ENCODE peak calls at places on chromosomes 11 and 22, in nine cellular contexts. X, T, B, H, P, L, R, Z and W are unnamed samples.

GRCh38 chr22:31096637-31097274 is 10.6 kb downstream of the SELENOM start:
- DNase-seq in T (no peak), Z (no peak), L (no peak), R (no peak), B (no peak), H (no peak), P (no peak), X (no peak), W (no peak)

GRCh38 chr11:27349919-27350318 is 13.1 kb downstream of the CCDC34 start:
- DNase-seq in R (no peak), T (no peak), P (no peak), H (no peak), Z (no peak), B (no peak), X (no peak), L (no peak), W (no peak)

GRCh38 chr22:39524753-39525657 is 4.6 kb downstream of the ATF4 start:
- DNase-seq in L (no peak), P (no peak), R (no peak), X (peak; percentile 41), B (no peak), H (no peak), Z (no peak), T (no peak), W (no peak)

GRCh38 chr11:41497974-41498373 is 38.5 kb upstream of the LRRC4C start:
- DNase-seq in B (no peak), T (peak; percentile 92), X (no peak), R (no peak), H (no peak), P (peak; percentile 13), L (no peak), Z (no peak), W (peak; percentile 35)

GRCh38 chr11:85759915-85760314 is 51.0 kb downstream of the SYTL2 start:
- DNase-seq in X (no peak), R (no peak), T (no peak), Z (peak; percentile 74), B (no peak), L (no peak), H (no peak), P (peak; percentile 58), W (peak; percentile 77)

GRCh38 chr11:68031136-68031459 is 617 bp downstream of the NDUFS8 start:
- DNase-seq in X (peak; percentile 48), R (no peak), H (no peak), L (peak; percentile 39), T (no peak), Z (no peak), P (peak; percentile 41), B (no peak), W (no peak)

GRCh38 chr11:133887692-133888332 is 42.5 kb upstream of the SPATA19 start:
- DNase-seq in Z (no peak), L (no peak), B (no peak), X (peak; percentile 35), H (no peak), P (no peak), R (no peak), T (no peak), W (no peak)

GRCh38 chr22:32475428-32476010 is 908 bp downstream of the FBXO7 start:
- DNase-seq in R (peak; percentile 59), B (peak; percentile 54), X (peak; percentile 48), H (peak; percentile 59), Z (no peak), P (peak; percentile 52), L (peak; percentile 23), T (peak; percentile 60), W (no peak)

GRCh38 chr11:76781861-76782500 is 1.2 kb upstream of the TSKU start:
- DNase-seq in P (no peak), L (no peak), Z (no peak), T (no peak), H (no peak), B (no peak), R (no peak), X (no peak), W (no peak)

GRCh38 chr22:23305922-23306374 is 125.6 kb downstream of the BCR start:
- DNase-seq in R (no peak), T (no peak), L (peak; percentile 54), Z (peak; percentile 89), P (peak; percentile 97), B (peak; percentile 69), H (peak; percentile 90), X (no peak), W (peak; percentile 32)

GRCh38 chr11:130415719-130416536 is 12.5 kb downstream of the ADAMTS8 start:
- DNase-seq in R (no peak), T (no peak), H (no peak), Z (no peak), B (no peak), P (no peak), X (no peak), L (no peak), W (no peak)

GRCh38 chr11:36306888-36307287 is 10.8 kb downstream of the PRR5L start:
- DNase-seq in Z (no peak), B (no peak), L (no peak), R (no peak), X (no peak), P (peak; percentile 75), H (no peak), T (peak; percentile 66), W (no peak)

GRCh38 chr11:126997196-126997595 is 3.4 kb downstream of the KIRREL3 start:
- DNase-seq in H (peak; percentile 54), P (no peak), T (no peak), X (no peak), Z (no peak), B (no peak), L (no peak), R (no peak), W (no peak)

GRCh38 chr11:78784321-78785061 is 209.8 kb upstream of the NARS2 start:
- DNase-seq in P (peak; percentile 31), Z (peak; percentile 68), T (no peak), X (no peak), B (no peak), H (no peak), L (no peak), R (no peak), W (peak; percentile 26)

GRCh38 chr11:72173291-72173690 is 18.6 kb upstream of the FOLR1 start:
- DNase-seq in L (no peak), P (no peak), R (no peak), B (no peak), H (no peak), T (no peak), X (no peak), Z (no peak), W (no peak)

GRCh38 chr11:96156379-96156722 is 186.6 kb downstream of the MAML2 start:
- DNase-seq in L (no peak), P (no peak), Z (no peak), X (no peak), H (no peak), R (no peak), B (no peak), T (no peak), W (no peak)
- H3K4me3 ChIP-seq in L (no peak overlapping the region), P (no peak overlapping the region), Z (no peak overlapping the region), X (peak overlapping the region; percentile 7), H (no peak overlapping the region), R (no peak overlapping the region), B (peak overlapping the region; percentile 25), T (no peak overlapping the region), W (no peak overlapping the region)

GRCh38 chr11:44952500-44953260 is 2.0 kb upstream of the TP53I11 start:
- DNase-seq in H (no peak), X (no peak), R (no peak), Z (no peak), B (no peak), L (no peak), T (no peak), P (no peak), W (no peak)

GRCh38 chr11:44950036-44950624 is 553 bp downstream of the TP53I11 start:
- DNase-seq in B (peak; percentile 48), H (no peak), P (no peak), R (peak; percentile 64), Z (no peak), X (no peak), L (peak; percentile 42), T (peak; percentile 80), W (no peak)

GRCh38 chr11:44952082-44952481 is 1.4 kb upstream of the TP53I11 start:
- DNase-seq in R (peak; percentile 72), T (no peak), X (no peak), B (no peak), L (no peak), Z (no peak), H (no peak), P (no peak), W (no peak)

GRCh38 chr11:44949160-44950035 is 1.3 kb downstream of the TP53I11 start:
- DNase-seq in L (peak; percentile 42), B (no peak), H (no peak), X (peak; percentile 15), P (peak; percentile 62), R (peak; percentile 72), T (peak; percentile 88), Z (peak; percentile 18), W (no peak)

GRCh38 chr11:44950625-44951472 is at the start of gene TP53I11:
- DNase-seq in P (peak; percentile 90), B (peak; percentile 76), L (peak; percentile 81), H (peak; percentile 46), Z (peak; percentile 25), R (peak; percentile 89), T (peak; percentile 84), X (no peak), W (no peak)
- TF ChIP-seq CTCF in P (peak; percentile 24), B (peak; percentile 7), L (peak; percentile 42), H (peak; percentile 72), Z (peak; percentile 27), R (peak; percentile 79), T (peak; percentile 88), X (peak; percentile 33), W (peak; percentile 43)

DNA sequence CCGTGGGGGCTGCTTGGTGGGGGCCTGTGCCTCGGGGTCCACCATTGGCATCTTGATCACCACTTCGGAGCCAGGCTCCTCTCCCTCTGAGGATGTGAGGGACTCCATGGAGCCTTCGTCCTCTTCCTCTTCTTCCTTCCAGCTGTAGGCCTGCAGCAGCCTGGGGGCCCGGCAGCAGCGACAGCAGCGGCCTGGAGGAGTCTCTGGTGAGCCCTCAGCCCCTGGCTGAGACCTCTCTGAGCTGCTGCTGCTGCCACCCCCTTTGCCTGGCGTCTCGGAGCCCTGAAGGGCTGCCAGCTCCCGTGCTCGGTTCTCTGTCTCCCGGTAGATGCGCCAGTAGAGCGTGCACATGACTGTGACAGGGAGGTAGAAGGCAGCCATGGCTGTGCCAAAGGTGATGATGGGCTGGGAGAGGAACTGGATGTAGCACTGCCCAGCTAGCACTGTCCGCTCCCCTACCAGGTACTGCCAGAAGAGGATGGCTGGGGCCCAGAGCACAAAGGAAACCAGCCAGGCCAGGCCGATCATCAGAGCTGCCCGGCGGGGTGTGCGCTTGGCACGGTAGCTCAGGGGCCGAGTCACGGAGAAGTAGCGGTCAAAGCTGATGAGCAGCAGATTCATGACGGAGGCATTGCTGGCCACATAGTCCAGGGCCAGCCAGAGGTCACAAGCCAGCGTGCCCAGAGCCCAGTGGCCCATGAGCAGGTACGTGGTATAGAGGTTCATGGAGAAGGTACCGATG is 10.9 kb downstream of the CHRM1 start:
- DNase-seq in X (no peak), R (no peak), Z (no peak), P (no peak), T (no peak), H (no peak), B (no peak), L (no peak), W (no peak)
- H3K4me3 ChIP-seq in X (no peak overlapping the region), R (no peak overlapping the region), Z (no peak overlapping the region), P (no peak overlapping the region), T (no peak overlapping the region), H (no peak overlapping the region), B (no peak overlapping the region), L (no peak overlapping the region), W (no peak overlapping the region)

DNA sequence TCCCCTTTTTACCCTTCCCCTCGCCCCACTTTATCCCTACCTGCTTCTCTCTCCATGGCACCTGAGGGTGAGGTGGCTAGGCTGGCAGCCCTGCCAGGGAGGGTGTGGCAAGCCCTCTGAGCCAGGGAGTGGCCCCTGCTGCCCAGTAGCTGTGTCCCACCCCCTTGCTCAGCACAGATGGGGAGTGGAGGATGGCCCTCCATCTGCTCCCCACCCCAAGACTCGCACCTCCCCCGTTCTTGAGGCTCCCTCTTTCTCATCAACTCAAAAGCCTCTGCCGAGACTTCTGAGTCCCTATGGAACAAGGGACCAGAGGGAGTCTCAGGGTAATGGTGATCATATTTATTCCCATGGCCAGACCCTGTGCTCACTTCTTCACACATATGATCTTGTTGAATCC is 1.7 kb downstream of the TMEM151A start:
- DNase-seq in R (no peak), L (no peak), Z (no peak), P (no peak), B (no peak), H (no peak), T (no peak), X (no peak), W (no peak)
- TF ChIP-seq CTCF in R (no peak), L (no peak), Z (no peak), P (no peak), B (no peak), H (no peak), T (no peak), X (no peak), W (no peak)